ENCODE peak calls at places on chromosomes 4 and X, in five cellular contexts. One of them, this sample, is unnamed.

GRCh38 chr4:70994387-70995099 is 1.1 kb downstream of the DCK start:
- DNase-seq in endodermal cell: no peak
- DNase-seq in cardiac fibroblast: no peak
- DNase-seq in foreskin fibroblast: no peak
- DNase-seq in prostate gland: no peak
- DNase-seq in this sample: no peak

GRCh38 chr4:10664408-10664807 is 20.2 kb downstream of the CLNK start:
- DNase-seq in endodermal cell: no peak
- DNase-seq in cardiac fibroblast: peak
- DNase-seq in foreskin fibroblast: peak
- DNase-seq in prostate gland: peak
- DNase-seq in this sample: peak

GRCh38 chr4:83725076-83726074 is 189.5 kb downstream of the GPAT3 start:
- DNase-seq in endodermal cell: no peak
- DNase-seq in cardiac fibroblast: no peak
- DNase-seq in foreskin fibroblast: no peak
- DNase-seq in prostate gland: no peak
- DNase-seq in this sample: no peak

GRCh38 chr4:163542275-163542674 is 47.8 kb downstream of the TMA16 start:
- DNase-seq in endodermal cell: no peak
- DNase-seq in cardiac fibroblast: no peak
- DNase-seq in foreskin fibroblast: peak
- DNase-seq in prostate gland: no peak
- DNase-seq in this sample: peak

GRCh38 chrX:12901486-12901885 is 4.9 kb upstream of the TLR8 start:
- DNase-seq in endodermal cell: peak
- DNase-seq in cardiac fibroblast: peak
- DNase-seq in foreskin fibroblast: peak
- DNase-seq in prostate gland: peak
- DNase-seq in this sample: no peak

GRCh38 chrX:28188526-28188925 is 207.3 kb upstream of the DCAF8L1 start:
- DNase-seq in endodermal cell: no peak
- DNase-seq in cardiac fibroblast: no peak
- DNase-seq in foreskin fibroblast: no peak
- DNase-seq in prostate gland: no peak
- DNase-seq in this sample: no peak

GRCh38 chr4:4327652-4328121 is 37.6 kb downstream of the ZBTB49 start:
- DNase-seq in endodermal cell: peak
- DNase-seq in cardiac fibroblast: peak
- DNase-seq in foreskin fibroblast: peak
- DNase-seq in prostate gland: no peak
- DNase-seq in this sample: no peak

GRCh38 chr4:20074450-20074849 is 177.3 kb upstream of the SLIT2 start:
- DNase-seq in endodermal cell: no peak
- DNase-seq in cardiac fibroblast: no peak
- DNase-seq in foreskin fibroblast: no peak
- DNase-seq in prostate gland: no peak
- DNase-seq in this sample: no peak

GRCh38 chr4:138297743-138298405 is 55.7 kb upstream of the SLC7A11 start:
- DNase-seq in endodermal cell: no peak
- DNase-seq in cardiac fibroblast: no peak
- DNase-seq in foreskin fibroblast: peak
- DNase-seq in prostate gland: no peak
- DNase-seq in this sample: no peak

GRCh38 chr4:53908661-53909078 is 155.7 kb downstream of the CHIC2 start:
- DNase-seq in endodermal cell: no peak
- DNase-seq in cardiac fibroblast: peak
- DNase-seq in foreskin fibroblast: peak
- DNase-seq in prostate gland: peak
- DNase-seq in this sample: peak

GRCh38 chr4:86032476-86033022 is 327.3 kb downstream of the MAPK10 start:
- DNase-seq in endodermal cell: no peak
- DNase-seq in cardiac fibroblast: peak
- DNase-seq in foreskin fibroblast: peak
- DNase-seq in prostate gland: peak
- DNase-seq in this sample: no peak

GRCh38 chrX:133921764-133922389 is 63.5 kb downstream of the GPC3 start:
- DNase-seq in endodermal cell: peak
- DNase-seq in cardiac fibroblast: peak
- DNase-seq in foreskin fibroblast: peak
- DNase-seq in prostate gland: peak
- DNase-seq in this sample: no peak

DNA sequence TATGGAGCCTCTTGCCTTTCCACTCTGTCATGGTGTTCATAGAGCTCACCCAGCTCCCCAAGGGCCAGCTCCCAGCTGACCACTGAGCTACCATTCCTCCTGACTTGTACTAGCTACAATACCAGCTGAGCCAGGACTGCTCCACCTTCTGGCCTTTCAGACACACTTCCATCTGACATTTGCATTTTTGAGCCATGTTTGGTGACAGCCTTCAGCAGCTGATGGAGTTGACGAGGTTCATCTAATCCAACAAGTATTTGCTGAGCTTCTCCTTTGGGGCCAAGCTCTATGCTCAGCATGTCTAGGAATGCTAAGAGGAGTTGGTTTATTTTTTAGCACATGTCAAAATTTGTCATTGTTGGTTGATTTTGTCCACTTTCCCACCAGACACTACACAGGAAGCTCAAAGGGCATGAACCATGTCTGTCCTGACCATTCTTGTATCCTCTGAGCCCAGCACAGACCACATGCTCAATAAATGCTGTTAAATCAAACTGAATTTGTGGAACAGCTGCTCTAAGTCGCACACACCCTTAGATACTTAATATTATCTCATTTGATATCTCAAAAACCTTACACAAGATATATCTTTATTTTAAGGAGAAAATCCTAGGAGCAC is 142.6 kb upstream of the PPARGC1A start:
- DNase-seq in endodermal cell: peak
- DNase-seq in cardiac fibroblast: peak
- DNase-seq in foreskin fibroblast: no peak
- DNase-seq in prostate gland: no peak
- DNase-seq in this sample: no peak
- TF ChIP-seq CTCF in endodermal cell: peak
- TF ChIP-seq CTCF in cardiac fibroblast: peak
- TF ChIP-seq CTCF in foreskin fibroblast: no peak
- TF ChIP-seq CTCF in prostate gland: peak
- TF ChIP-seq CTCF in this sample: peak

GRCh38 chrX:2401590-2402360 is 99.0 kb downstream of the DHRSX start:
- DNase-seq in endodermal cell: peak
- DNase-seq in cardiac fibroblast: no peak
- DNase-seq in foreskin fibroblast: peak
- DNase-seq in prostate gland: peak
- DNase-seq in this sample: peak
- H3K4me3 ChIP-seq in endodermal cell: no peak
- H3K4me3 ChIP-seq in cardiac fibroblast: no peak
- H3K4me3 ChIP-seq in foreskin fibroblast: no peak
- H3K4me3 ChIP-seq in prostate gland: no peak
- H3K4me3 ChIP-seq in this sample: no peak

GRCh38 chr4:125741825-125742452 is 427.2 kb downstream of the FAT4 start:
- DNase-seq in endodermal cell: no peak
- DNase-seq in cardiac fibroblast: peak
- DNase-seq in foreskin fibroblast: peak
- DNase-seq in prostate gland: no peak
- DNase-seq in this sample: no peak
- TF ChIP-seq CTCF in endodermal cell: peak
- TF ChIP-seq CTCF in cardiac fibroblast: peak
- TF ChIP-seq CTCF in foreskin fibroblast: peak
- TF ChIP-seq CTCF in prostate gland: peak
- TF ChIP-seq CTCF in this sample: peak

GRCh38 chr4:1802151-1802715 is 9.1 kb downstream of the FGFR3 start:
- DNase-seq in endodermal cell: no peak
- DNase-seq in cardiac fibroblast: peak
- DNase-seq in foreskin fibroblast: peak
- DNase-seq in prostate gland: no peak
- DNase-seq in this sample: no peak

GRCh38 chr4:1804638-1805492 is 11.8 kb downstream of the FGFR3 start:
- DNase-seq in endodermal cell: no peak
- DNase-seq in cardiac fibroblast: no peak
- DNase-seq in foreskin fibroblast: no peak
- DNase-seq in prostate gland: no peak
- DNase-seq in this sample: no peak

GRCh38 chr4:1805493-1806222 is 12.6 kb downstream of the FGFR3 start:
- DNase-seq in endodermal cell: no peak
- DNase-seq in cardiac fibroblast: no peak
- DNase-seq in foreskin fibroblast: no peak
- DNase-seq in prostate gland: no peak
- DNase-seq in this sample: no peak

GRCh38 chr4:1802720-1803522 is 9.8 kb downstream of the FGFR3 start:
- DNase-seq in endodermal cell: no peak
- DNase-seq in cardiac fibroblast: no peak
- DNase-seq in foreskin fibroblast: no peak
- DNase-seq in prostate gland: no peak
- DNase-seq in this sample: no peak

DNA sequence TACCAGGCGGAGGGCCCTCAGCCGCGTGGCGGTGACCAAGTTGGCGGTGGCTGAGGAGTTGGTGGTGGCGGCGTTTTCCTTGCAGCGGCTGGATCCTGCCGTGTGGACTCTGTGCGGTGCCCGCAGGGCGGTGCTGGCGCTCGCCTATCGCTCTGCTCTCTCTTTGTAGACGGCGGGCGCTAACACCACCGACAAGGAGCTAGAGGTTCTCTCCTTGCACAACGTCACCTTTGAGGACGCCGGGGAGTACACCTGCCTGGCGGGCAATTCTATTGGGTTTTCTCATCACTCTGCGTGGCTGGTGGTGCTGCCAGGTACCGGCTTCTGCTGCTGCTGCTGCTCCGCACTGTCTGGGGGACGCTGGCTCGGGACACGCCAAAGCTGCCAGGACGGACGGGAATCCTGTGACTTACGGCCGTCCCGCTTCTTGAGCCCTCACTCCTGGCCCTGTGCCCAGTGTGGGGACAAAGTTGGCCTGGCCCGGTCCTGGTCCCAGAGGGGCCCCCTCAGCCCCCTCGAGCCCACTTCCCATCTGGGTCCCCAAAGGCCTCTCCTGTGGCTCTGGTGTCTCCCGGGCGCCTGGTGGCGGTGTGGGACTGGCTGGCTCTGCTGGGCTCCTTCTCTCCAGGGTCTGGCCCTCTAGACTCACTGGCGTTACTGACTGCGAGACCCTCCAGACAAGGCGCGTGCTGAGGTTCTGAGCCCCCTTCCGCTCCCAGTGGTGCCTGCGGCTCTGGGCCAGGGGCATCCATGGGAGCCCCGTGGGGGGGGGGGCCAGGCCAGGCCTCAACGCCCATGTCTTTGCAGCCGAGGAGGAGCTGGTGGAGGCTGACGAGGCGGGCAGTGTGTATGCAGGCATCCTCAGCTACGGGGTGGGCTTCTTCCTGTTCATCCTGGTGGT is 10.7 kb downstream of the FGFR3 start:
- DNase-seq in endodermal cell: no peak
- DNase-seq in cardiac fibroblast: no peak
- DNase-seq in foreskin fibroblast: no peak
- DNase-seq in prostate gland: no peak
- DNase-seq in this sample: no peak
- H3K4me3 ChIP-seq in endodermal cell: no peak
- H3K4me3 ChIP-seq in cardiac fibroblast: no peak
- H3K4me3 ChIP-seq in foreskin fibroblast: no peak
- H3K4me3 ChIP-seq in prostate gland: no peak
- H3K4me3 ChIP-seq in this sample: no peak